ENCODE peak calls at places on chromosomes 11 and 22, in ten cellular contexts. P, V, F, L, Q, U, J, R, M and I are unnamed samples. For H3K36me3, the result is how much of the 10 kb centered on the place peaks cover.

GRCh38 chr11:1360181-1360834 is 29.4 kb upstream of the BRSK2 start:
- DNase-seq in P (no peak), V (no peak), F (no peak), L (no peak), Q (no peak), U (no peak), J (no peak), R (no peak), M (no peak), I (no peak)

GRCh38 chr11:76214968-76215548 is 8.8 kb upstream of the WNT11 start:
- DNase-seq in P (no peak), V (no peak), F (no peak), L (no peak), Q (no peak), U (no peak), J (peak), R (no peak), M (no peak), I (no peak)

GRCh38 chr22:20027966-20028854 is 7.3 kb downstream of the TANGO2 start:
- DNase-seq in P (no peak), V (no peak), F (no peak), L (no peak), Q (peak), U (peak), J (no peak), R (no peak), M (no peak), I (no peak)

GRCh38 chr11:78110830-78111229 is 28.6 kb downstream of the ALG8 start:
- DNase-seq in P (no peak), V (no peak), F (peak), L (no peak), Q (no peak), U (peak), J (no peak), R (no peak), M (no peak), I (no peak)

GRCh38 chr11:105891685-105892084 is 130.4 kb downstream of the MSANTD4 start:
- DNase-seq in P (no peak), V (no peak), F (no peak), L (no peak), Q (no peak), U (no peak), J (no peak), R (no peak), M (no peak), I (no peak)

GRCh38 chr11:114158886-114159285 is 99.4 kb downstream of the ZBTB16 start:
- DNase-seq in P (no peak), V (peak), F (peak), L (no peak), Q (no peak), U (no peak), J (no peak), R (no peak), M (no peak), I (no peak)

GRCh38 chr11:69383372-69383771 is 89.4 kb downstream of the MYEOV start:
- DNase-seq in P (no peak), V (no peak), F (no peak), L (no peak), Q (peak), U (no peak), J (no peak), R (no peak), M (peak), I (no peak)

GRCh38 chr11:102312656-102313055 is 4.6 kb upstream of the BIRC3 start:
- DNase-seq in P (no peak), V (no peak), F (peak), L (no peak), Q (no peak), U (no peak), J (no peak), R (no peak), M (no peak), I (no peak)

GRCh38 chr11:123457187-123457770 is 27.2 kb downstream of the GRAMD1B start:
- DNase-seq in P (no peak), V (no peak), F (no peak), L (peak), Q (no peak), U (no peak), J (peak), R (no peak), M (no peak), I (no peak)

GRCh38 chr11:102800774-102801173 is 2.8 kb upstream of the MMP1 start:
- DNase-seq in P (no peak), V (no peak), F (no peak), L (no peak), Q (peak), U (no peak), J (no peak), R (no peak), M (no peak), I (no peak)

GRCh38 chr11:130414107-130415088 is 14.0 kb downstream of the ADAMTS8 start:
- DNase-seq in P (no peak), V (no peak), F (peak), L (no peak), Q (no peak), U (peak), J (no peak), R (no peak), M (no peak), I (no peak)

GRCh38 chr11:118921929-118922744 is 3.6 kb downstream of the BCL9L start:
- DNase-seq in P (peak), V (peak), F (peak), L (peak), Q (peak), U (peak), J (peak), R (peak), M (peak), I (peak)

GRCh38 chr11:112221263-112221835 is 4.9 kb upstream of the PTS start:
- DNase-seq in P (no peak), V (no peak), F (no peak), L (no peak), Q (no peak), U (peak), J (no peak), R (no peak), M (peak), I (no peak)

GRCh38 chr11:67523556-67524479 is 572 bp upstream of the CABP2 start:
- DNase-seq in P (no peak), V (no peak), F (no peak), L (peak), Q (no peak), U (no peak), J (no peak), R (no peak), M (no peak), I (no peak)

GRCh38 chr22:21960200-21961126 is 7.8 kb upstream of the PPM1F start:
- DNase-seq in P (no peak), V (no peak), F (no peak), L (no peak), Q (no peak), U (no peak), J (no peak), R (no peak), M (no peak), I (no peak)
- H3K36me3 ChIP-seq in P (under half), V (under half), F (half or more), L (under half), Q (half or more), U (under half), J (half or more), R (under half), M (half or more), I (half or more)

GRCh38 chr22:29147241-29147919 is 58.3 kb upstream of the EMID1 start:
- DNase-seq in P (no peak), V (no peak), F (no peak), L (no peak), Q (peak), U (no peak), J (no peak), R (no peak), M (peak), I (peak)

GRCh38 chr22:29146771-29147170 is 58.9 kb upstream of the EMID1 start:
- DNase-seq in P (no peak), V (no peak), F (no peak), L (no peak), Q (peak), U (no peak), J (no peak), R (no peak), M (peak), I (peak)

GRCh38 chr22:29145321-29146072 is 60.2 kb upstream of the EMID1 start:
- DNase-seq in P (no peak), V (no peak), F (no peak), L (no peak), Q (peak), U (no peak), J (no peak), R (no peak), M (peak), I (no peak)

GRCh38 chr22:29144786-29145160 is 60.9 kb upstream of the EMID1 start:
- DNase-seq in P (no peak), V (no peak), F (no peak), L (no peak), Q (peak), U (no peak), J (no peak), R (no peak), M (peak), I (no peak)

DNA sequence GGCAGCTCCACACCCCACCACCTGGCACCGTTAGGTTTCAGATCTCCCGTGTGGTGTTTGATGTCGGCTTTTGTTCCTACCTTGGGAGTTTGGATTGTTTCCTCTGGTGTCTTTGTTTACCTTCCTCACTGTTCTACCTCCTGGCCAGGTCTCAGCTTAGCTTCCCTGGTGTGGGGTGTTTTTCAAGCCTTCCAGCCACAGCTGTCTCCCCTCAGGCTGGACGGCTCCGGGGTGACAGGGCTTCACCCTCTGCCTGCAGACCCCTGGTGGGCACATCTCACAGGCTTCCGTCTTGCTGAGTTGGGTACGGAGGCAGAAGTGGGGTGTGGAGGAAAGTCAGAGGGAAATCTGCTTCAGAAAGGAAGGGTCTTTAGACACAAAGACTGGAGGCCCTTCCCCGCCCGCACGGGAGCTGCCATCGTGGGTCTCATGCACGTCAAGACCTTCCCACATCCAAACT is 59.6 kb upstream of the EMID1 start:
- DNase-seq in P (no peak), V (no peak), F (no peak), L (no peak), Q (peak), U (no peak), J (no peak), R (no peak), M (peak), I (peak)
- TF ChIP-seq CTCF in P (no peak), V (no peak), F (no peak), L (no peak), Q (no peak), U (no peak), J (no peak), R (no peak), M (no peak), I (no peak)

GRCh38 chr22:50281957-50282356 is 11.8 kb upstream of the MAPK11 start:
- DNase-seq in P (no peak), V (peak), F (no peak), L (no peak), Q (no peak), U (no peak), J (no peak), R (no peak), M (peak), I (no peak)
- H3K36me3 ChIP-seq in P (under half), V (under half), F (half or more), L (half or more), Q (half or more), U (half or more), J (half or more), R (under half), M (half or more), I (half or more)

DNA sequence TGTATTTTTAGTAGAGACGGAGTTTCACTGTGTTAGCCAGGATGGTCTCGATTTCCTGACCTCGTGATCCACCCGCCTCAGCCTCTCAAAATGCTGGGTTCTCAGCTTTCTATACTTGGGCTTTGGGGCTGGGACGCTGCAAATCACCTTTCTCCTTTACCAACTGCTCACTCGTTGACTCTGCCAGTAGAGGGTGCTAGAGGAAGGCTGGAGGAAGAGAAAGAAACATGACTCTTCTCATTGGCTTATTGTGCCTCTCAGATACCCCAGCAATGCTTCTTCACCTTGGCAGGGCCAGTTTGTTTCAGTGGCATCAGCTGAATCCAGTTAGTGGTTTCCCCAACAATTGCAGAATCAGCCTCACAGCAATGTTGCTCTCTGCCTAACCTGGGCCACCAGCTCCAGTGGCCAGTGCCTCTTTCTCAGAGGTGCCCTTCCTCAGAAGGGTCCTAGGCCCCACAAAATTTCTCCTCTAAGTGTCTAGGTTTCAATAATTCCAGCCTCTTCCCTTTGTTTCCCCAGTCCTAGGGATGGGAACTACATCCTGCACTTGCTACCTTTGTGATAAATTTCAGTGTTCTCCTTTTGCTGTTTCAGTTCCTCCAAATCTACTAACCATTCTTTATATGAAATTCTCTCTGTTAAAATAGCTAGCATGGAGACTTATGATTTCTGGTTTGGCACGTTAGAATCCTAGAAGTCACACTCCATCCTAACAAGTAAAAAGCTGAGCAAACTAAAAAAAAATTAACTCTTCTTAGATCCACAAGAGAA is 71.5 kb upstream of the VSTM5 start:
- DNase-seq in P (peak), V (peak), F (peak), L (peak), Q (no peak), U (peak), J (no peak), R (peak), M (peak), I (no peak)
- TF ChIP-seq CTCF in P (peak), V (peak), F (peak), L (peak), Q (peak), U (peak), J (peak), R (peak), M (peak), I (peak)

GRCh38 chr22:49884075-49884474 is 30.4 kb downstream of the ZBED4 start:
- DNase-seq in P (no peak), V (no peak), F (no peak), L (no peak), Q (no peak), U (no peak), J (no peak), R (no peak), M (no peak), I (peak)

GRCh38 chr22:49886346-49887073 is 31.7 kb downstream of the ALG12 start:
- DNase-seq in P (no peak), V (no peak), F (no peak), L (no peak), Q (no peak), U (no peak), J (no peak), R (no peak), M (no peak), I (peak)

GRCh38 chr22:49885881-49886280 is 32.2 kb downstream of the ZBED4 start:
- DNase-seq in P (no peak), V (no peak), F (no peak), L (no peak), Q (no peak), U (no peak), J (no peak), R (no peak), M (no peak), I (peak)

GRCh38 chr22:49884503-49885260 is 31.0 kb downstream of the ZBED4 start:
- DNase-seq in P (no peak), V (no peak), F (no peak), L (no peak), Q (no peak), U (no peak), J (no peak), R (no peak), M (no peak), I (peak)

DNA sequence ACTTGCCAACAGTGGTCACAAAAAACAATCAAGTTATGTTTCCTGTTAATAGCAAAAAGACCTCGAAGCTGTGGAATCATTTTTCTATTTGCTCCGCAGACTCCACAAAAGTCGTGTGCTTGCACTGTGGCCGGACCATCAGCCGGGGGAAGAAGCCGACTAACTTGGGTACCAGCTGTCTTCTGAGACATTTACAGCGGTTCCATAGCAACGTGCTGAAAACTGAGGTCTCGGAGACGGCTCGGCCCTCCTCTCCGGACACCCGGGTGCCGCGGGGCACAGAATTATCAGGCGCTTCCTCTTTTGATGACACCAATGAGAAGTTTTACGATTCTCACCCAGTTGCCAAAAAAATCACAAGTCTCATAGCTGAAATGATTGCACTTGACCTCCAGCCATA is 31.6 kb downstream of the ZBED4 start:
- DNase-seq in P (no peak), V (no peak), F (no peak), L (no peak), Q (no peak), U (no peak), J (no peak), R (no peak), M (no peak), I (peak)
- H3K36me3 ChIP-seq in P (under half), V (under half), F (under half), L (under half), Q (half or more), U (under half), J (half or more), R (under half), M (half or more), I (under half)